ENCODE peak calls at places on chromosomes 16 and 17, in eight cellular contexts. H, O, V, J, Q, K, C and D are unnamed samples. For H3K4me1, the result is how much of the 10 kb centered on the place peaks cover.

GRCh38 chr17:47733414-47734288 is 615 bp downstream of the TBX21 start:
- DNase-seq in O (no peak), J (no peak), Q (no peak), K (peak), C (no peak), V (no peak), H (peak), D (no peak)

GRCh38 chr16:31357324-31358156 is 2.6 kb downstream of the ITGAX start:
- DNase-seq in C (no peak), O (no peak), K (no peak), V (no peak), Q (no peak), H (peak), J (no peak), D (no peak)

GRCh38 chr16:27238016-27238587 is 30.5 kb downstream of the NSMCE1 start:
- DNase-seq in H (peak), Q (no peak), J (no peak), V (no peak), C (peak), K (no peak), O (peak), D (no peak)

GRCh38 chr17:38605852-38606645 is at the start of gene SRCIN1:
- DNase-seq in O (peak), H (peak), K (peak), Q (no peak), V (no peak), J (peak), C (peak), D (peak)

GRCh38 chr16:81189100-81189664 is 49.3 kb upstream of the BCO1 start:
- DNase-seq in C (peak), Q (peak), H (peak), O (no peak), K (no peak), J (peak), V (no peak), D (peak)

GRCh38 chr17:75535119-75535537 is 9.6 kb downstream of the LLGL2 start:
- DNase-seq in J (no peak), H (peak), O (peak), V (no peak), Q (no peak), C (peak), K (no peak), D (no peak)

GRCh38 chr17:48374650-48375230 is 55.3 kb downstream of the SKAP1 start:
- DNase-seq in J (no peak), O (peak), C (peak), Q (peak), V (no peak), K (peak), H (peak), D (no peak)

GRCh38 chr17:36498155-36498554 is 11.7 kb downstream of the ZNHIT3 start:
- DNase-seq in Q (no peak), V (no peak), H (no peak), C (no peak), J (no peak), K (no peak), O (no peak), D (no peak)

GRCh38 chr17:80637286-80637703 is 92.7 kb downstream of the RPTOR start:
- DNase-seq in J (no peak), Q (no peak), H (no peak), V (no peak), K (no peak), O (no peak), C (no peak), D (no peak)

GRCh38 chr17:6413073-6413472 is 21.8 kb downstream of the AIPL1 start:
- DNase-seq in C (no peak), V (no peak), O (peak), Q (no peak), H (no peak), K (peak), J (peak), D (no peak)

GRCh38 chr17:81246343-81246670 is 7.2 kb downstream of the NDUFAF8 start:
- DNase-seq in K (no peak), V (no peak), H (no peak), C (no peak), O (no peak), J (no peak), Q (no peak), D (peak)

GRCh38 chr17:17141860-17142552 is 64.1 kb downstream of the PLD6 start:
- DNase-seq in H (no peak), Q (peak), J (peak), K (peak), C (no peak), O (peak), V (no peak), D (peak)

GRCh38 chr16:54158986-54159385 is 127.6 kb downstream of the IRX3 start:
- DNase-seq in H (no peak), J (no peak), K (no peak), V (no peak), Q (no peak), C (no peak), O (no peak), D (no peak)

GRCh38 chr17:29577778-29578211 is 9.3 kb downstream of the TP53I13 start:
- DNase-seq in V (no peak), O (no peak), Q (no peak), K (no peak), H (no peak), J (peak), C (no peak), D (peak)

GRCh38 chr16:19329932-19330331 is 44.4 kb downstream of the CLEC19A start:
- DNase-seq in K (no peak), C (no peak), O (no peak), Q (no peak), V (no peak), J (peak), H (no peak), D (no peak)

DNA sequence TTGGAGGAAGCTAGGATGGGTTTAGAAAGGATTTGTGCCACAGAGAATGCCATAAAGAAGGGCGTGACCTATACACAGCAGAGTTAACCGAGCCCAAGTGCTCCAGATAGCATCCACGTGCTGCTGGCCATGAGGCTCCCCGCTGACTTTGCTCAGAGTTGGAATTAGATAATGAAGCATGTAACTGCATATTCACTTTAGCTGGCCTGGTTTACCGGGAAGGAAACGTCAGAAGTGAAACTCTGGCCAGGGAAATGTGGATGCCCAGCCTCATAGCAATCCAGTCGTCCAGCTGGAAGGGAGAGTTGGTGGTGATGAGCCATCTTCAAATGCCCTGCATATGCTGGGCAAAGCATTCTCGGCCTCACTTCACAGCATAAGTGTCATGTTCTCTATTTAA is 6.1 kb downstream of the KRT35 start:
- DNase-seq in C (no peak), V (no peak), Q (no peak), O (no peak), K (no peak), H (no peak), J (no peak), D (no peak)
- H3K4me1 ChIP-seq in C (under half), V (under half), Q (under half), O (under half), K (under half), H (under half), J (under half), D (under half)

DNA sequence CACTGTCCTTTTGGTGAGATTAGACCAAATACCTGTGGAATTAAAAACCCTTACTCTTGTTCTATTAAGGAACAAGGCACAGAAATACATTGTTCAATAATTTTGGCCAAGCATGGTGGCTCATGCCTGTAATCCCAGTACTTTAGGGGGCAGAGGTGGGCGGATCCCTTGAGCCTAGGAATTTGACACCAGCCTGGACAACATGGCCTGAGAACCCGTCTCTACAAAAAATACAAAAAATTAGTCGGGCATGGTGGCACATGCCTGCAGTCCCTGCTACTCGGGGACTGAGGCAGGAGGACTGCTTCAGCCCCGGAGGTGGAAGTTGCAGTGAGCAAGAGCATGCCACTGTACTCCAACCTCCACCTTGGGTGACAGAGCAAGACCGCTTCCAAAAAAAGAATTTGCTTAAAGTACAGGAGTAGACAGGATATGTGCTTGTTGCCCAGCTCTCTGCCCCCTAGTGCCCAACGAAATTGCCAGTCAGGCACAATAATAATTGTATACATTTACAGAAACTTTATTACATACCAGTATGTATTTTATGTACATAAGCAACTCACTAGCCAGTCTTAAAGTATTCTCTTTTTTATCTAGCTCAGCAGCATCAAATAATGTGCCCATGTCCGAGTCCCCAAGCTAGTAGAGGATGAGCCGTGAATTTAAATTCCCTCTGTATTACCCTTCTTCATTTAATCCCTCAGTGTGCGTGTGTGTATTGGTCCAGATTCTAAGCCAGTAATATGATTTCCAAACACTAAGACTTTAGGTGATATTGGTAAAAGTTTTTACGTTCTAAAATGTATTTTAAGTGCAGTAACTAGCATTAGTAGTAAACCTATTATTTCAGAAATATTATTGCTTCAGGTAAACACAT is 1.4 kb downstream of the THUMPD1 start:
- DNase-seq in C (no peak), V (no peak), Q (no peak), K (peak), O (peak), H (no peak), J (peak), D (no peak)
- H3K27ac ChIP-seq in C (peak), V (peak), Q (no peak), K (no peak), O (peak), H (peak), J (peak), D (peak)

DNA sequence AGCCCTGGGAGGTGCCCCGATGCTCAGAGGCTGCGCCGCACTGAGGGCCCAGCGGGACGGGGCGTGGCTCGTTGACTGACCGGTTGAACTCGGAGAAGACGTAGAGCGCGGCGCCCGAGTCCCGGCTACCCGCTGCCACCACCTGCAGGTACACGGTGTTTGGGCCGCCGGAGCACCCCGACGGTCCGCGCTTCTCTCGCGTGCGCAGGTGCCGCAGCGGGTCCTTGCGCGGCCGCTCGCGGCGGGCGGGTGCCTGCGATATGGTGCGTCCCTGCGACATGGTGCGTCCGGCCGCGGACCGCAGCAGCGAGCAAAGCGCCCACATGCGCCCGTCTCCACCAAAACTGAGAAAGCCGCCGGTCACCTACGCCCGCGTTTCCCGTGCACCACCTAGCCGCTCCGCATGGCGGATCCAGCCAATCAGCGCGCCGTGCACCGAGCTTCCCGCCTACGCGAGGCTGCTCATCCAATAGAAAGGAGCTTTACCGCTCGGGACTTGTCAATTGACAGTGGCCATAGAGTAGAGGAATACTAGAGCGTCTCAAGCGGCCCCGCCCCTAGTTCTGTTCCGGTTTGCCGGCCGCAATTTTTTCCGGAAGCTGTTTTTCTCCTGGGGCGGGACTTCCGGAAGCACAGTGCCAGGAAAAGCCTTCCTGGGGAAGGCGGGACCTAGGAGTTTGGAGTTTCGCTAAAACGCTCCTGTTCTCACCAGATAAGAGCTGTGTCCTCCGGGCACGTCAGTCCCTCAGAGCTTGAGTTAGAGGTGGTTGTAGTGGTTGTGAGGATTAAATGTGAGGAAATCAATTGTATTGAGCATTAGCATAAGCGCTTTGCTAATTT is at the start of gene ELAC2:
- DNase-seq in V (peak), C (peak), H (peak), O (peak), Q (peak), J (peak), K (peak), D (peak)
- TF ChIP-seq CTCF in V (peak), C (no peak), H (peak), O (peak), Q (no peak), J (no peak), K (no peak), D (peak)

DNA sequence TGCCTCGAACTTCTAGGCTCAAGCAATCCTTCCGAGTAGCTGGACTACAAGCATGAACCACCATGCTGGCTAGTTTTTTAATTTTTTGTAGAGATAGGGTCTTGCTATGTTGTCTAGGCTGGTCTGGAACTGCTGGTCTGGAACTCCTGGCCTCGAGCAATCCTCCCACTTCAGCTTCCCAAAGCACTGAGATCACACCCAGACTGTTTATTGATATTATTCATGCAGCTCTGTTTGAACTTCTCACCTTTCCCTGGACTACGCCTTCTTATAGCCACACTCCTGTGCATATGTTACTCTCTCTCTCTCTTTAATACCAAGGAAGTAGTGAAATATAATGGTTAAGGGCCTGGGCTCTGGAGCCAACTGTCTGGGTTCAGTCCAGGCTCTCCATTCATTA is 4.6 kb downstream of the COG7 start:
- DNase-seq in J (peak), Q (no peak), K (no peak), C (no peak), O (no peak), H (no peak), V (no peak), D (no peak)
- H3K4me1 ChIP-seq in J (under half), Q (under half), K (under half), C (half or more), O (under half), H (under half), V (under half), D (under half)